ENCODE peak calls at places on chromosomes 11 and 22, in five cellular contexts. One of them, this sample, is unnamed.

GRCh38 chr11:125273519-125274000 is 109.0 kb downstream of the PKNOX2 start:
- DNase-seq in tibial nerve: no peak
- DNase-seq in KBM-7: no peak
- DNase-seq in erythroblast: no peak
- DNase-seq in germinal center: no peak
- DNase-seq in this sample: no peak

GRCh38 chr11:119449498-119449897 is 26.5 kb upstream of the THY1 start:
- DNase-seq in germinal center: no peak
- DNase-seq in erythroblast: no peak
- DNase-seq in KBM-7: no peak
- DNase-seq in tibial nerve: no peak
- DNase-seq in this sample: no peak

GRCh38 chr22:19062909-19063308 is 59.3 kb downstream of the DGCR2 start:
- DNase-seq in KBM-7: no peak
- DNase-seq in erythroblast: no peak
- DNase-seq in tibial nerve: no peak
- DNase-seq in germinal center: no peak
- DNase-seq in this sample: no peak

GRCh38 chr11:67278135-67278938 is 10.8 kb upstream of the ANKRD13D start:
- DNase-seq in erythroblast: no peak
- DNase-seq in germinal center: no peak
- DNase-seq in tibial nerve: no peak
- DNase-seq in KBM-7: no peak
- DNase-seq in this sample: no peak

GRCh38 chr11:118909619-118910308 is 16.0 kb downstream of the BCL9L start:
- DNase-seq in erythroblast: no peak
- DNase-seq in germinal center: no peak
- DNase-seq in tibial nerve: no peak
- DNase-seq in KBM-7: no peak
- DNase-seq in this sample: no peak

GRCh38 chr11:1072821-1073231 is 1.8 kb upstream of the MUC2 start:
- DNase-seq in germinal center: no peak
- DNase-seq in KBM-7: no peak
- DNase-seq in tibial nerve: no peak
- DNase-seq in erythroblast: no peak
- DNase-seq in this sample: no peak

GRCh38 chr11:125685228-125685627 is 4.6 kb upstream of the ACRV1 start:
- DNase-seq in KBM-7: no peak
- DNase-seq in erythroblast: no peak
- DNase-seq in germinal center: no peak
- DNase-seq in tibial nerve: no peak
- DNase-seq in this sample: no peak

GRCh38 chr11:71425851-71426250 is 22.3 kb downstream of the DHCR7 start:
- DNase-seq in tibial nerve: no peak
- DNase-seq in erythroblast: no peak
- DNase-seq in germinal center: no peak
- DNase-seq in KBM-7: no peak
- DNase-seq in this sample: no peak

GRCh38 chr22:22928666-22929380 is 41.2 kb downstream of the IGLL5 start:
- DNase-seq in germinal center: peak; percentile 78
- DNase-seq in KBM-7: peak; percentile 77
- DNase-seq in erythroblast: no peak
- DNase-seq in tibial nerve: no peak
- DNase-seq in this sample: peak; percentile 99